ENCODE peak calls at places on chromosome 4, in five cellular contexts. X, V, Y, F and M are unnamed samples.
A peak's percentile ranks its signal among the peaks of the same experiment; 100 is the strongest.

GRCh38 chr4:127936974-127937373 is 28.0 kb downstream of the MFSD8 start:
- DNase-seq in V (no peak), Y (no peak), X (no peak), F (peak; percentile 30), M (no peak)

GRCh38 chr4:168856312-168856711 is 153.7 kb downstream of the CBR4 start:
- DNase-seq in V (no peak), Y (no peak), X (no peak), F (peak; percentile 97), M (no peak)

GRCh38 chr4:120921456-120922389 is 803 bp downstream of the PRDM5 start:
- DNase-seq in Y (peak; percentile 71), X (peak; percentile 71), V (peak; percentile 78), F (peak; percentile 68), M (peak; percentile 76)

GRCh38 chr4:87121332-87122065 is 98.9 kb downstream of the KLHL8 start:
- DNase-seq in F (peak; percentile 47), X (no peak), Y (no peak), V (no peak), M (no peak)

GRCh38 chr4:55077577-55077976 is 47.8 kb downstream of the KDR start:
- DNase-seq in V (no peak), Y (no peak), X (no peak), F (no peak), M (no peak)

GRCh38 chr4:161256172-161256571 is 907.6 kb downstream of the FSTL5 start:
- DNase-seq in X (no peak), Y (no peak), V (no peak), F (no peak), M (no peak)

GRCh38 chr4:112082954-112083586 is 62.2 kb upstream of the FAM241A start:
- DNase-seq in Y (no peak), F (peak; percentile 82), X (peak; percentile 52), V (no peak), M (no peak)

GRCh38 chr4:137632842-137633241 is 100.5 kb upstream of the PCDH18 start:
- DNase-seq in X (no peak), V (no peak), Y (no peak), F (no peak), M (no peak)

GRCh38 chr4:122765702-122766352 is 33.3 kb downstream of the BBS12 start:
- DNase-seq in F (peak; percentile 91), Y (no peak), V (no peak), X (no peak), M (no peak)

GRCh38 chr4:169103966-169104412 is 93.9 kb upstream of the CBR4 start:
- DNase-seq in F (no peak), Y (peak; percentile 23), X (no peak), V (peak; percentile 64), M (no peak)

GRCh38 chr4:125321709-125322362 is 7.1 kb downstream of the FAT4 start:
- DNase-seq in V (no peak), F (peak; percentile 61), Y (no peak), X (no peak), M (no peak)

GRCh38 chr4:123037809-123038208 is 115.4 kb upstream of the NUDT6 start:
- DNase-seq in F (peak; percentile 54), V (no peak), X (no peak), Y (no peak), M (no peak)

GRCh38 chr4:116413222-116413621 is 672.2 kb downstream of the TRAM1L1 start:
- DNase-seq in Y (no peak), X (no peak), V (no peak), F (no peak), M (no peak)

GRCh38 chr4:40953253-40954118 is 203.7 kb downstream of the NSUN7 start:
- DNase-seq in V (no peak), X (no peak), F (no peak), Y (peak; percentile 50), M (no peak)

GRCh38 chr4:128565565-128566186 is 243.8 kb upstream of the JADE1 start:
- DNase-seq in Y (peak; percentile 69), V (peak; percentile 91), X (peak; percentile 52), F (no peak), M (peak; percentile 83)

GRCh38 chr4:23818097-23818648 is 71.7 kb downstream of the PPARGC1A start:
- DNase-seq in V (no peak), X (no peak), F (peak; percentile 32), Y (peak; percentile 48), M (no peak)

GRCh38 chr4:181770971-181771370 is 472.2 kb upstream of the TENM3 start:
- DNase-seq in X (no peak), V (no peak), Y (no peak), F (peak; percentile 15), M (no peak)

GRCh38 chr4:11765849-11766453 is 337.3 kb upstream of the HS3ST1 start:
- DNase-seq in Y (peak; percentile 60), X (peak; percentile 28), V (peak; percentile 65), F (peak; percentile 37), M (peak; percentile 39)

GRCh38 chr4:17092990-17093880 is 194.8 kb upstream of the LDB2 start:
- DNase-seq in Y (no peak), X (no peak), V (no peak), F (no peak), M (no peak)

GRCh38 chr4:90318208-90318607 is 191.0 kb downstream of the CCSER1 start:
- DNase-seq in V (no peak), Y (no peak), F (peak; percentile 90), X (no peak), M (no peak)

GRCh38 chr4:153432971-153433752 is 33.0 kb upstream of the TMEM131L start:
- DNase-seq in F (peak; percentile 64), Y (peak; percentile 19), V (peak; percentile 83), X (peak; percentile 75), M (peak; percentile 42)

GRCh38 chr4:152936446-152937279 is 540 bp downstream of the FHDC1 start:
- DNase-seq in Y (peak; percentile 39), V (peak; percentile 88), X (peak; percentile 47), F (peak; percentile 16), M (peak; percentile 62)

GRCh38 chr4:48968814-48969213 is 17.3 kb upstream of the CWH43 start:
- DNase-seq in Y (no peak), X (no peak), F (peak; percentile 96), V (no peak), M (no peak)

GRCh38 chr4:147354994-147355393 is 125.9 kb upstream of the EDNRA start:
- DNase-seq in V (no peak), F (peak; percentile 61), X (no peak), Y (no peak), M (no peak)

GRCh38 chr4:113471141-113471860 is 290.2 kb downstream of the CAMK2D start:
- DNase-seq in F (peak; percentile 30), Y (no peak), V (no peak), X (no peak), M (no peak)

GRCh38 chr4:162229670-162230069 is 65.9 kb upstream of the FSTL5 start:
- DNase-seq in V (no peak), Y (no peak), F (no peak), X (no peak), M (no peak)

GRCh38 chr4:51853027-51853682 is 10.2 kb downstream of the DCUN1D4 start:
- DNase-seq in V (peak; percentile 60), F (peak; percentile 17), X (peak; percentile 47), Y (peak; percentile 13), M (no peak)

GRCh38 chr4:42302348-42302747 is 94.9 kb upstream of the SHISA3 start:
- DNase-seq in X (peak; percentile 30), F (peak; percentile 9), V (peak; percentile 91), Y (peak; percentile 37), M (peak; percentile 87)

GRCh38 chr4:15455290-15455689 is 14.4 kb upstream of the CC2D2A start:
- DNase-seq in Y (no peak), X (no peak), V (no peak), F (peak; percentile 50), M (no peak)

GRCh38 chr4:54658321-54659093 is 750 bp downstream of the KIT start:
- DNase-seq in F (peak; percentile 36), X (peak; percentile 61), Y (peak; percentile 78), V (peak; percentile 86), M (peak; percentile 35)

DNA sequence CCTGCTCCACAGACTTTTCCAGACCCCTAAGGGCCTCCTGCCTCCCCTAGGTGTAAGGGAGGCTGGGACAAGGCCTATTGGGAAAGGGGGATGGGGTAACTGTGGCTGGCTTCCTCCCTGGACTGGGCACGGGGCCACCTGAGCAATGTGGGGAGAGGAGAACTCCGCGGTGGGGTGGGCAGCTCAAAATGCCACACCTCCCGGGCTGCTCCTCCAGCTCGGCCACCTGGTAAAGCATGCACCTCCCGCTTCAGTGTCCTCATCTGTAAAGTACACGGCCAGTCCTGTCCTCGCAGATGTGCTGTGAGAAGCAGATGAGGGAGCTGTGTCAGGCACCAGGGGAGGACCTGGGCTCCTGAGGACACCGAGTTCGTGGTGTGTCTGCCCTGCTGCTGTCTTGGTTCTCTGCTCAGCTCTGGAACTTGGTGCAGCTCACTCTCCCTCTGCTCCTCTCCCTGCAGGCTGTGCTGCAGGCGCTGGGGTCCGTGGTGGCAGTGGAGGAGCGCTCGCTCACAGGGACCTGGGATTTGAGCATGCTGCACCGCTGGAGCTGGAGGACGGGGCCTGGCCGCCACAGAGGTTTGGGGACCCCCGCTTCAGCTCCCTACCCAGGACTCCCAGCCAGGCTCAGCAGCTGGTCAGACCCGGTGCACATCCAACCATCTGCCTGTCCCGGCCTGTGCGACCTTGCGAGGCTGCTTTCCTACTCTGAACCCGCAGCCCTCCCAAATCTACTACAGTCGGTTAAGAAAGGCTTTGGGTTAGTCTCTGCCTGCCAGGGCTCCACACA is 20.8 kb upstream of the MRFAP1 start:
- DNase-seq in X (no peak), Y (no peak), V (no peak), F (no peak), M (no peak)
- H3K36me3 ChIP-seq in X (peaks cover 7% of the 10 kb centered on the region), Y (no peaks in the 10 kb centered on the region), V (peaks cover 16% of the 10 kb centered on the region), F (peaks cover 37% of the 10 kb centered on the region), M (peaks cover 9% of the 10 kb centered on the region)

DNA sequence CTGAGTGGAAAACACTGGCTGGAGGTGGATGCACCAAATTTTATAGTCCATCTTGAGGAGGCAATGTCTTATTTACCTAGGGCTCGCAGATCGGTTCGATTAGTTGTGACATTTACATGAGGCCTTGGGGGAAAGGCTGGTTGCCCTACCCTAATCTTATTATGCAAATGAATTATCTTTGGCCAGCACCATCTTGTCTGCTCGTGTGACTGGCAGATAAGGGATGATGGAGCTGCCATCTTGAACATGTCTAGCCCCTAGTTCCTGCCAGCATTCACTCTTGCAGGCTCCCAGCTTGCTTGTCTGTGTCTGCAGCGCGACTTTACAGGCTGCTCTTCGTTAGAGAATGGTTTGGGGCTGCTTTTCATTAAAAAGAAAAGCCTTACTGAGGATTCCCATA is 61.9 kb downstream of the SEC24B start:
- DNase-seq in F (no peak), Y (no peak), V (no peak), X (no peak), M (no peak)
- H3K36me3 ChIP-seq in F (peaks cover 27% of the 10 kb centered on the region), Y (peaks cover 46% of the 10 kb centered on the region), V (peaks cover 80% of the 10 kb centered on the region), X (no peaks in the 10 kb centered on the region), M (peaks cover 47% of the 10 kb centered on the region)

GRCh38 chr4:183700407-183700806 is 41.3 kb downstream of the TRAPPC11 start:
- DNase-seq in V (no peak), Y (no peak), F (no peak), X (no peak), M (no peak)

GRCh38 chr4:183698909-183699308 is 39.8 kb downstream of the TRAPPC11 start:
- DNase-seq in F (no peak), Y (no peak), V (no peak), X (no peak), M (no peak)

DNA sequence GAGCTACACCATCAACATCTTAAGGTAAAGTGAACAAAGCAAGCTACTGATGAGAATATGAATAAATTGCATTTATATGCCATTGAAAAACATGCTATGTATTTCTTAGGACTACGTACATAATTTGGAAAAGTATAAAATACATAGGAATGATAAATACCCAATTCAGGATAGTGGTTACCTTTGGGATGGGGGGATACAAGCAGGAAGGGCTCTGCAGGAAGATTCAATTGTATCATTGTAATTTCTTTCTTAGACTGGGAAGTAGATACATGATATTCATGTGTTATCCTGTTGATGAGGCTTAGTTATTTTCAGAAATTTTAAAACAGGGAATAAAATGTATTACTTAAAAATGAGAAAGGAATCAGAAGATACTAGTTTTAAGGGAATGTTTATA is 43.4 kb downstream of the TRAPPC11 start:
- DNase-seq in V (no peak), F (no peak), Y (no peak), X (no peak), M (no peak)
- H3K36me3 ChIP-seq in V (peaks cover 89% of the 10 kb centered on the region), F (peaks cover 45% of the 10 kb centered on the region), Y (peaks cover 62% of the 10 kb centered on the region), X (peaks cover 10% of the 10 kb centered on the region), M (peaks cover 67% of the 10 kb centered on the region)

GRCh38 chr4:7758444-7758815 is 181.2 kb downstream of the AFAP1 start:
- DNase-seq in V (no peak), F (no peak), X (no peak), Y (no peak), M (no peak)
- H3K36me3 ChIP-seq in V (peaks cover 29% of the 10 kb centered on the region), F (peaks cover 57% of the 10 kb centered on the region), X (no peaks in the 10 kb centered on the region), Y (no peaks in the 10 kb centered on the region), M (peaks cover 5% of the 10 kb centered on the region)